ENCODE peak calls at places on chromosomes 7 and 10, in nine cellular contexts. A, Y, Z, Q, I, F, C, W and D are unnamed samples.
A peak's percentile ranks its signal among the peaks of the same experiment; 100 is the strongest.

GRCh38 chr7:1895664-1896515 is 225.8 kb downstream of the ELFN1 start:
- DNase-seq in A (no peak), Y (no peak), Z (no peak), Q (no peak), I (no peak), F (no peak), C (no peak), W (no peak), D (no peak)

GRCh38 chr7:47370461-47371042 is 211.4 kb downstream of the TNS3 start:
- DNase-seq in A (no peak), Y (peak; percentile 39), Z (no peak), Q (no peak), I (no peak), F (no peak), C (no peak), W (peak; percentile 87), D (no peak)

GRCh38 chr7:119713606-119714005 is 559.4 kb upstream of the KCND2 start:
- DNase-seq in A (no peak), Y (no peak), Z (no peak), Q (no peak), I (no peak), F (no peak), C (no peak), W (no peak), D (no peak)

GRCh38 chr7:134290286-134290685 is 26.4 kb downstream of the SLC35B4 start:
- DNase-seq in A (no peak), Y (no peak), Z (no peak), Q (no peak), I (no peak), F (no peak), C (peak; percentile 30), W (peak; percentile 13), D (no peak)

GRCh38 chr10:28410420-28411135 is 107.7 kb upstream of the MPP7 start:
- DNase-seq in A (peak; percentile 23), Y (no peak), Z (no peak), Q (no peak), I (no peak), F (no peak), C (no peak), W (no peak), D (no peak)

GRCh38 chr7:88522771-88523316 is 216.2 kb upstream of the STEAP4 start:
- DNase-seq in A (no peak), Y (no peak), Z (no peak), Q (no peak), I (no peak), F (no peak), C (no peak), W (no peak), D (no peak)

GRCh38 chr10:30688456-30688855 is 58.9 kb upstream of the LYZL2 start:
- DNase-seq in A (no peak), Y (no peak), Z (no peak), Q (no peak), I (no peak), F (no peak), C (no peak), W (no peak), D (no peak)

GRCh38 chr10:81600185-81600584 is 274.8 kb upstream of the NRG3 start:
- DNase-seq in A (no peak), Y (no peak), Z (no peak), Q (no peak), I (peak; percentile 46), F (no peak), C (no peak), W (peak; percentile 23), D (no peak)

GRCh38 chr7:41045556-41046123 is 657.2 kb downstream of the INHBA start:
- DNase-seq in A (no peak), Y (no peak), Z (no peak), Q (peak; percentile 64), I (peak; percentile 32), F (no peak), C (peak; percentile 10), W (no peak), D (no peak)

GRCh38 chr10:35635576-35635975 is 6.5 kb downstream of the FZD8 start:
- DNase-seq in A (peak; percentile 65), Y (no peak), Z (peak; percentile 30), Q (no peak), I (peak; percentile 45), F (no peak), C (peak; percentile 83), W (peak; percentile 35), D (no peak)

GRCh38 chr10:128884496-128884895 is 582.5 kb upstream of the MGMT start:
- DNase-seq in A (no peak), Y (no peak), Z (no peak), Q (no peak), I (no peak), F (no peak), C (no peak), W (no peak), D (no peak)

GRCh38 chr10:75071164-75071489 is 40.3 kb upstream of the SAMD8 start:
- DNase-seq in A (peak; percentile 79), Y (peak; percentile 29), Z (no peak), Q (no peak), I (no peak), F (no peak), C (peak; percentile 49), W (peak; percentile 7), D (no peak)

GRCh38 chr7:97167749-97168148 is 50.3 kb downstream of the SDHAF3 start:
- DNase-seq in A (no peak), Y (no peak), Z (no peak), Q (no peak), I (no peak), F (no peak), C (no peak), W (no peak), D (no peak)

DNA sequence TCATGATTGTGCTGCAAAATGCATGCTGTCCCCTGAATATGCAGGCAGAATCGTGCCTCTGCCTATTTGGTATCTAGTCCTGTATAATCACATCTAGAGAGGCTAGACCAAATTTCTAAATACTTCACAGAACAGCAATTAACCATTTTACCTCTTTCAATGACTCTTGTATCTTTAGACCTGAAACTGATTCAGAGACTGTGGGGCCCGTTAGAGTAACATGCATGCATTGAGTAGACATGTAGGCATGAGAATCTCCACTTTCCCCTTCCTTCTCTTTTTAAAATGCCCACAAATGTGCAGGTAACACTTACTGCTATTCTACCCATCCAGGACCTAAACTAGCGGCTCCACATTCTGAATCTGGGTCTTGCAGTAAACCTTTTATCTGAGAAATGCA is 8.8 kb downstream of the ZNF92 start:
- DNase-seq in A (no peak), Y (no peak), Z (no peak), Q (no peak), I (no peak), F (no peak), C (no peak), W (no peak), D (no peak)
- H3K4me3 ChIP-seq in A (no peak overlapping the region), Y (no peak overlapping the region), Z (no peak overlapping the region), Q (no peak overlapping the region), I (no peak overlapping the region), F (no peak overlapping the region), C (no peak overlapping the region), W (no peak overlapping the region), D (no peak overlapping the region)

GRCh38 chr7:23346316-23346715 is 47.2 kb downstream of the MALSU1 start:
- DNase-seq in A (no peak), Y (no peak), Z (no peak), Q (no peak), I (no peak), F (no peak), C (no peak), W (no peak), D (no peak)

GRCh38 chr7:23347682-23348180 is 48.6 kb downstream of the MALSU1 start:
- DNase-seq in A (no peak), Y (no peak), Z (no peak), Q (no peak), I (peak; percentile 85), F (no peak), C (no peak), W (peak; percentile 85), D (no peak)

GRCh38 chr7:23349484-23350157 is 50.5 kb downstream of the MALSU1 start:
- DNase-seq in A (peak; percentile 32), Y (no peak), Z (no peak), Q (no peak), I (no peak), F (no peak), C (no peak), W (peak; percentile 90), D (no peak)

GRCh38 chr7:23343806-23344500 is 44.8 kb downstream of the MALSU1 start:
- DNase-seq in A (no peak), Y (no peak), Z (no peak), Q (no peak), I (no peak), F (no peak), C (no peak), W (peak; percentile 71), D (no peak)

DNA sequence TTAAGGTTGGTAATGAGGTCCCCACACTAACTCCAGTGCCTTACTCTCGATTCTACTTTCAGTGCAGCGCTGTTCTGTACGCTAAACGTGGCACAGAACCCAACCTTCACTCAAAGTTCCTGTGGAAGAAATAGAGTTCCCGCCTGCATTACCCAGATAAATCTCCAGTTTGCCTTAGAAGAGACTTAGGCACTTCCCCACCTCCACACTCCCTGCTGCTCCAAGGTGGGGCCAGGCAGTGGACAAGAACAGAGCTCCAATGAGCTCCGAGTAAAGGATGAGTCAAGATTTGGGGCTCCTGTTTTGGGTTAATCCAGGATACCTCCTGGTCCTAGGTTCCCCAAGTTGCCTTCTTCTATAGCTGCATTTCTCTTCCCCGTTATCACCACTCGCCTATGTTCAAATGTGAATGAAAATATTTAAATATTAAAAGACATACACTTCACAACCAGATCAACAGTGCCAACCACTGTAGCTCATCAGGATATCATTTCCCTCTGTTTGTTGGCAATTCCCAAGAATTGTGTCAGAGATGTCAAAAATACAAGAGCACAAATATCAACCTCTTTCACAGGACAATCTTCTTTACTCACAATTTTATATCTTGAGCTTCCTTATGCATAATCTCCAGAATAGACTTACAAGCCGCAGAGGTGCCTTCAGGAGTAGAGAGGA is 48.0 kb downstream of the MALSU1 start:
- DNase-seq in A (no peak), Y (no peak), Z (no peak), Q (no peak), I (no peak), F (no peak), C (no peak), W (no peak), D (no peak)
- H3K27ac ChIP-seq in A (peak overlapping the region; percentile 39), Y (no peak overlapping the region), Z (no peak overlapping the region), Q (no peak overlapping the region), I (peak overlapping the region; percentile 86), F (no peak overlapping the region), C (peak overlapping the region; percentile 11), W (peak overlapping the region; percentile 68), D (no peak overlapping the region)

DNA sequence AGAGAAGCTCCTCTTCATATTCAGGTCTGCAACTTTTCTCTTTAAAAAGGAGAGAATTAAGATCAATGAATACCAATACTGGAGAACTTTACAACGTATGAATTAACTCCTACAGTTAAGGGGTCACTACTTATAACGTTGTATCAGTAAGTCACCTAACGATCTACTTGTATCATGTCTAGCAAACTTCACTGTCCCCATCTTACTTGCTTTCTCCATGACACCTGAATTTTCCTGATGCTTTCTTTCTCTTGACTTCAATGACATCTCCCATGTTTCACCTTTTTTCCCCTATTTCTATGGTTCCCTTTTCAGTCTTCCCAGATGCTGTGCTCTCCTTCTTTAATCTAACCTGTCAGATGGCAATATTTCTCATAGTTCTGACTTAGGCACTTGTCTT is 19.6 kb downstream of the NAMPT start:
- DNase-seq in A (no peak), Y (no peak), Z (no peak), Q (no peak), I (no peak), F (no peak), C (no peak), W (no peak), D (no peak)
- H3K36me3 ChIP-seq in A (peaks cover 95% of the 10 kb centered on the region), Y (peaks cover 77% of the 10 kb centered on the region), Z (peaks cover 13% of the 10 kb centered on the region), Q (peaks cover 96% of the 10 kb centered on the region), I (peaks cover 47% of the 10 kb centered on the region), F (peaks cover 83% of the 10 kb centered on the region), C (no peaks in the 10 kb centered on the region), W (peaks cover 17% of the 10 kb centered on the region), D (no peaks in the 10 kb centered on the region)

GRCh38 chr10:61754553-61755540 is 92.1 kb downstream of the CABCOCO1 start:
- DNase-seq in A (no peak), Y (no peak), Z (no peak), Q (no peak), I (no peak), F (no peak), C (no peak), W (peak; percentile 54), D (no peak)
- H3K4me3 ChIP-seq in A (no peak overlapping the region), Y (no peak overlapping the region), Z (no peak overlapping the region), Q (no peak overlapping the region), I (no peak overlapping the region), F (no peak overlapping the region), C (no peak overlapping the region), W (no peak overlapping the region), D (no peak overlapping the region)